ENCODE peak calls at places on chromosomes 7 and 10, in five cellular contexts. M is activated CD4-positive, alpha-beta T cell treated with anti-CD3 and anti-CD28 coated beads, Interleukin-2, amount 10 ng/mL, durations not matched to agents 7 days and 5 days; X is breast epithelium; Z is stimulated activated CD8-positive, alpha-beta memory T cell treated with anti-CD3 and anti-CD28 coated beads, Interleukin-15, amount 100 ng/mL, for 48 hours; I is A549. V is an unnamed sample.
A peak's percentile ranks its signal among the peaks of the same experiment; 100 is the strongest.

GRCh38 chr10:61835909-61836232 is 65.6 kb upstream of the ARID5B start:
- DNase-seq in M (no peak), X (no peak), Z (no peak), I (no peak), V (no peak)

GRCh38 chr10:132878730-132879407 is 63.5 kb downstream of the CFAP46 start:
- DNase-seq in M (no peak), X (no peak), Z (no peak), I (no peak), V (no peak)

GRCh38 chr10:100637785-100638184 is 102.0 kb downstream of the HIF1AN start:
- DNase-seq in M (no peak), X (no peak), Z (no peak), I (peak; percentile 62), V (peak; percentile 79)

GRCh38 chr7:128164061-128164954 is 76.8 kb upstream of the LEP start:
- DNase-seq in M (no peak), X (no peak), Z (no peak), I (peak; percentile 52), V (no peak)

GRCh38 chr10:89342219-89342966 is 14.6 kb downstream of the IFIT3 start:
- DNase-seq in M (no peak), X (peak; percentile 32), Z (no peak), I (peak; percentile 81), V (no peak)

GRCh38 chr7:20153999-20154398 is 63.2 kb downstream of the MACC1 start:
- DNase-seq in M (no peak), X (no peak), Z (no peak), I (no peak), V (no peak)

GRCh38 chr7:138941545-138941944 is 39.6 kb downstream of the KIAA1549 start:
- DNase-seq in M (no peak), X (no peak), Z (no peak), I (no peak), V (no peak)

GRCh38 chr7:22343071-22343470 is 13.9 kb downstream of the RAPGEF5 start:
- DNase-seq in M (no peak), X (no peak), Z (no peak), I (no peak), V (no peak)

GRCh38 chr7:68977709-68978108 is 620.6 kb upstream of the AUTS2 start:
- DNase-seq in M (no peak), X (no peak), Z (no peak), I (no peak), V (no peak)

GRCh38 chr10:5818048-5818331 is 4.8 kb upstream of the GDI2 start:
- DNase-seq in M (no peak), X (no peak), Z (no peak), I (no peak), V (no peak)

GRCh38 chr10:129744134-129744895 is 219.8 kb downstream of the EBF3 start:
- DNase-seq in M (no peak), X (no peak), Z (no peak), I (no peak), V (no peak)

GRCh38 chr7:131383417-131383816 is 55.7 kb downstream of the MKLN1 start:
- DNase-seq in M (no peak), X (no peak), Z (no peak), I (no peak), V (no peak)

GRCh38 chr7:130281227-130281626 is 11.7 kb upstream of the CPA4 start:
- DNase-seq in M (no peak), X (no peak), Z (no peak), I (no peak), V (no peak)

GRCh38 chr7:101153969-101154692 is at the start of gene AP1S1:
- DNase-seq in M (peak; percentile 96), X (peak; percentile 85), Z (peak; percentile 90), I (peak; percentile 97), V (peak; percentile 86)

GRCh38 chr7:23220690-23221305 is 25.8 kb upstream of the GPNMB start:
- DNase-seq in M (no peak), X (no peak), Z (no peak), I (no peak), V (no peak)

GRCh38 chr7:14507617-14508016 is 394.9 kb downstream of the DGKB start:
- DNase-seq in M (no peak), X (no peak), Z (no peak), I (no peak), V (no peak)

GRCh38 chr10:24873281-24873683 is 79.1 kb downstream of the PRTFDC1 start:
- DNase-seq in M (no peak), X (peak; percentile 30), Z (no peak), I (peak; percentile 38), V (no peak)

GRCh38 chr7:105408791-105409410 is 20.2 kb upstream of the SRPK2 start:
- DNase-seq in M (no peak), X (no peak), Z (no peak), I (no peak), V (no peak)

GRCh38 chr7:115910541-115911164 is 119.9 kb downstream of the TFEC start:
- DNase-seq in M (no peak), X (no peak), Z (no peak), I (peak; percentile 18), V (no peak)

GRCh38 chr7:69670701-69671100 is 72.4 kb downstream of the AUTS2 start:
- DNase-seq in M (no peak), X (no peak), Z (no peak), I (no peak), V (no peak)